ENCODE peak calls at places on chromosomes 4 and X, in four cellular contexts. One of them, this sample, is unnamed.

GRCh38 chrX:49041683-49042529 is 1.3 kb downstream of the TFE3 start:
- DNase-seq in ovary: no peak
- DNase-seq in body of pancreas: no peak
- DNase-seq in spleen: no peak
- DNase-seq in this sample: no peak

GRCh38 chrX:78708171-78708570 is 39.3 kb upstream of the LPAR4 start:
- DNase-seq in ovary: no peak
- DNase-seq in body of pancreas: no peak
- DNase-seq in spleen: no peak
- DNase-seq in this sample: no peak

GRCh38 chrX:152913915-152914314 is 16.0 kb downstream of the ZNF185 start:
- DNase-seq in ovary: no peak
- DNase-seq in body of pancreas: no peak
- DNase-seq in spleen: no peak
- DNase-seq in this sample: no peak

GRCh38 chr4:186018261-186018660 is 50.7 kb upstream of the TLR3 start:
- DNase-seq in ovary: no peak
- DNase-seq in body of pancreas: no peak
- DNase-seq in spleen: no peak
- DNase-seq in this sample: no peak

GRCh38 chr4:153936121-153936520 is 147.2 kb upstream of the SFRP2 start:
- DNase-seq in ovary: no peak
- DNase-seq in body of pancreas: no peak
- DNase-seq in spleen: no peak
- DNase-seq in this sample: no peak

GRCh38 chrX:150256297-150256650 is 106.8 kb upstream of the MAMLD1 start:
- DNase-seq in ovary: no peak
- DNase-seq in body of pancreas: no peak
- DNase-seq in spleen: no peak
- DNase-seq in this sample: no peak

GRCh38 chr4:2689114-2689513 is 67.0 kb downstream of the TNIP2 start:
- DNase-seq in ovary: no peak
- DNase-seq in body of pancreas: no peak
- DNase-seq in spleen: no peak
- DNase-seq in this sample: no peak

GRCh38 chrX:133359466-133359865 is 55.8 kb downstream of the GPC4 start:
- DNase-seq in ovary: no peak
- DNase-seq in body of pancreas: no peak
- DNase-seq in spleen: no peak
- DNase-seq in this sample: no peak

GRCh38 chrX:42085836-42086235 is 162.5 kb upstream of the CASK start:
- DNase-seq in ovary: no peak
- DNase-seq in body of pancreas: no peak
- DNase-seq in spleen: no peak
- DNase-seq in this sample: peak; percentile 48

GRCh38 chr4:27947320-27947719 is 1086.7 kb downstream of the STIM2 start:
- DNase-seq in ovary: no peak
- DNase-seq in body of pancreas: no peak
- DNase-seq in spleen: no peak
- DNase-seq in this sample: no peak

GRCh38 chrX:116238093-116238492 is 67.5 kb downstream of the AGTR2 start:
- DNase-seq in ovary: no peak
- DNase-seq in body of pancreas: no peak
- DNase-seq in spleen: no peak
- DNase-seq in this sample: no peak

GRCh38 chr4:673349-674091 is 556 bp downstream of the ATP5ME start:
- DNase-seq in ovary: no peak
- DNase-seq in body of pancreas: no peak
- DNase-seq in spleen: peak; percentile 93
- DNase-seq in this sample: no peak
- H3K27ac ChIP-seq in ovary: peak overlapping the region; percentile 51
- H3K27ac ChIP-seq in body of pancreas: no peak overlapping the region
- H3K27ac ChIP-seq in spleen: peak overlapping the region; percentile 66
- H3K27ac ChIP-seq in this sample: peak overlapping the region; percentile 96

DNA sequence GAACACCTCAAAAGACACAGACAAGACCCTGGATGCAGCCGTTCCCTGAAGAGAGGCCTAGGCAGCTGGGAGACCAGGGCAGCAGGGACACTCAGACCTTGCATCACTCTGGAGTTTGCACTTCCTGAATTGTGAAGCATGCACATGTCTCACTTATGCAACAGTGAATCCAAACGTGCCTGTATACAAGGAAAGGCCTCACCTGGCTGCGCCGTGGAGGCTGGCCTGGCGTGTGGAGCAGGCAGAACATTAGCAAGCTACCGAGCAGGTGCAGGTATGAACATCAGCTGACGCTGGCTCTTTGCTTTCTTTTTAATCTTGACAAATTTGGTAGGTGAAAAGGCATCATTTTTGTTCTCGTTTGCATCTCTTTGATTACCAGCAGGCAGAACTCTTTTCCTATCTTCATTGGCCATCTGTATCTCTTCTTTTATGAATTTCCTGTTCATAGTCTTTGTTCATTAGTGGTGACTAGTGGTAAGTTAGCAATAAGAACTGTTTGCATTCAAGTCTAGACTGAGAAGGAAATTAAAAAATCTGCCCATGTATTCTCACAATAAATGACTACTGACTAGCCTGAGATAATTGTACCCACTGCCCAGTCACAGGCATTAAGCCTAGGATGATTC is 37.2 kb upstream of the IRAK1 start:
- DNase-seq in ovary: no peak
- DNase-seq in body of pancreas: peak; percentile 45
- DNase-seq in spleen: no peak
- DNase-seq in this sample: no peak
- H3K4me1 ChIP-seq in ovary: peaks cover 8% of the 10 kb centered on the region
- H3K4me1 ChIP-seq in body of pancreas: peaks cover 44% of the 10 kb centered on the region
- H3K4me1 ChIP-seq in spleen: peaks cover 24% of the 10 kb centered on the region
- H3K4me1 ChIP-seq in this sample: no peaks in the 10 kb centered on the region

DNA sequence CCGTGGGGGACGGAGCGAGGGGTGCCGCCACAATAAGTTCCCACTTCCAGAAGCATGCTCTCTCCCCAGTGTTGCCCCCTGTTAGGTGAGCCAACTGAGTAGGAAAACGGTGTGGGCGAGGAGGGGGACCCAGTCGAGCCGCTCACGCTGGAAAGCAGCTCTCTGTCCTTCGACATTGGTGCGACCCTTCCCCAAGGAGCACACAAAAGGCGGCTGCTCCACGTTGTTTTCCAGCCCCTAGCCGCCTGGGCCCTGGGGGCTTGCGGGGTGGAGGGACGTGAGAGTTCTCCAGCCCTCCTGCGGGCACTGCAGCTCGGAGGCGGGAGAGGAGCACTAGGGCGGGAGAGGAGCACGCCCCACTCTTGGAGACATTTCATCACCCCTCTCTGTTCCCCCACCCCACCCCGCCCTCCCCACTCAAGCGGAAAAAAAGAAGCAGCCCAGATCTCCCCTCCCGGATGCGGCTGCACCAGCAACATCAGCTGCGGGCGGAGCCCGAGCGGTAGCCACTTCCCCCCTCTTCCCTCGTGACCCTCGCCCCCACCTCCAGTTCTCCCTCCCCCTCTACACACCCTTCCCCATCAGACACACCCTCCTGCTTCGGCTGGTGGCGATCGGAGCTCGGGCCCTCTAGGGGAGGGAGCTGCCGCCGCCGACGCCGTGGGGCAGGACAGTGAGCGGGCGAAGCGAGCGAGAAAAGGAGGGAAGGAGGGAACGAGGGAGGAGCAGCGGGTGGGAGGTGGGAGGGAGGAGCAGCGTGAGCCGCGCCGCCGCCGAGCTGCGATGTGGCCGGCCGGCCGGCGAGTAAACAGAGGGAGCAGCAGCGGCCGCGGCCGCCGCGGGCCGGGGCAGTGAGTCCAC is at the start of gene DOCK11:
- DNase-seq in ovary: peak; percentile 70
- DNase-seq in body of pancreas: peak; percentile 43
- DNase-seq in spleen: peak; percentile 95
- DNase-seq in this sample: peak; percentile 71
- TF ChIP-seq POLR2A in ovary: no peak
- TF ChIP-seq POLR2A in body of pancreas: no peak
- TF ChIP-seq POLR2A in spleen: peak; percentile 43
- TF ChIP-seq POLR2A in this sample: no peak

DNA sequence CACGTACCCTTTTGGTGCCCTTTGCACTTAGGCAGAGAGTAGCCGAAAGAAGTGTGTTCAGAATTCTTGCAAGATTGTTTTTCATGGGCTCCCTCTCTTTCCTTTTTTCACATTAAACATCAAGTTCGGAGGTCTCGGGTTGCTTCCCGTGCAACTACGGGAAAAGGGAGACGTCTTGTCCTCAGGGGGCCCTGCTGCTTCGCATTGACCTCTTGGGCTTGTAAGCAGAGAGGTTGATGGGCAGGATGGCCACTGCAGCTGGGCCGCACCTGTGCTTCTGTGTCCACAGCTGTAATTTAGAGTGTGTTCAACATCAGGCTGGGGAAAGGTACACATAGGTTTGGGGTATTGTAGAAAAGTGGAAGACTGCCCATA is 109.7 kb downstream of the SPRY1 start:
- DNase-seq in ovary: no peak
- DNase-seq in body of pancreas: no peak
- DNase-seq in spleen: no peak
- DNase-seq in this sample: no peak
- H3K27ac ChIP-seq in ovary: no peak overlapping the region
- H3K27ac ChIP-seq in body of pancreas: no peak overlapping the region
- H3K27ac ChIP-seq in spleen: no peak overlapping the region
- H3K27ac ChIP-seq in this sample: no peak overlapping the region

This sample was measured in Peyer's patch.